ENCODE peak calls at places on chromosomes 4 and X, in four cellular contexts. I is cardiac fibroblast, Z is neuronal stem cell, F is fibroblast of the aortic adventitia. P is an unnamed sample.

GRCh38 chr4:138816883-138817282 is 198.7 kb upstream of the NOCT start:
- DNase-seq in I (no peak), F (no peak), Z (no peak), P (peak; percentile 28)

GRCh38 chr4:84433603-84434232 is 65.4 kb downstream of the NKX6-1 start:
- DNase-seq in I (no peak), Z (no peak), F (no peak), P (no peak)

GRCh38 chr4:177131736-177132135 is 177.9 kb upstream of the NEIL3 start:
- DNase-seq in I (peak; percentile 38), Z (no peak), F (no peak), P (no peak)

GRCh38 chrX:57771689-57772088 is 91.6 kb upstream of the NLRP2B start:
- DNase-seq in I (peak; percentile 71), Z (no peak), F (no peak), P (no peak)

GRCh38 chrX:53287493-53288138 is 6.2 kb upstream of the IQSEC2 start:
- DNase-seq in Z (no peak), I (peak; percentile 47), F (peak; percentile 57), P (peak; percentile 40)

GRCh38 chr4:74308215-74308614 is at the start of gene EPGN:
- DNase-seq in Z (no peak), I (peak; percentile 34), F (no peak), P (peak; percentile 19)

GRCh38 chr4:113591982-113592381 is 169.6 kb downstream of the CAMK2D start:
- DNase-seq in F (peak; percentile 29), Z (no peak), I (no peak), P (peak; percentile 53)

GRCh38 chr4:55817691-55818090 is 1.9 kb upstream of the EXOC1L start:
- DNase-seq in Z (no peak), F (no peak), I (no peak), P (no peak)

GRCh38 chr4:77695769-77696168 is 90.1 kb downstream of the CXCL13 start:
- DNase-seq in I (peak; percentile 96), F (peak; percentile 91), Z (no peak), P (peak; percentile 97)

GRCh38 chrX:41912922-41913321 is 10.4 kb downstream of the CASK start:
- DNase-seq in I (no peak), F (no peak), Z (no peak), P (no peak)

GRCh38 chr4:82746705-82747567 is 51.7 kb downstream of the SCD5 start:
- DNase-seq in F (no peak), I (no peak), Z (no peak), P (no peak)

GRCh38 chrX:40420899-40421729 is 159.7 kb upstream of the ATP6AP2 start:
- DNase-seq in I (peak; percentile 3), Z (no peak), F (peak; percentile 6), P (peak; percentile 20)

GRCh38 chr4:169253904-169254303 is 16.9 kb downstream of the SH3RF1 start:
- DNase-seq in I (peak; percentile 81), Z (no peak), F (peak; percentile 82), P (peak; percentile 90)

GRCh38 chrX:122196338-122196737 is 987.7 kb upstream of the GRIA3 start:
- DNase-seq in Z (no peak), I (no peak), F (no peak), P (no peak)

GRCh38 chr4:3271131-3271530 is 21.7 kb upstream of the RGS12 start:
- DNase-seq in F (no peak), I (no peak), Z (no peak), P (no peak)

DNA sequence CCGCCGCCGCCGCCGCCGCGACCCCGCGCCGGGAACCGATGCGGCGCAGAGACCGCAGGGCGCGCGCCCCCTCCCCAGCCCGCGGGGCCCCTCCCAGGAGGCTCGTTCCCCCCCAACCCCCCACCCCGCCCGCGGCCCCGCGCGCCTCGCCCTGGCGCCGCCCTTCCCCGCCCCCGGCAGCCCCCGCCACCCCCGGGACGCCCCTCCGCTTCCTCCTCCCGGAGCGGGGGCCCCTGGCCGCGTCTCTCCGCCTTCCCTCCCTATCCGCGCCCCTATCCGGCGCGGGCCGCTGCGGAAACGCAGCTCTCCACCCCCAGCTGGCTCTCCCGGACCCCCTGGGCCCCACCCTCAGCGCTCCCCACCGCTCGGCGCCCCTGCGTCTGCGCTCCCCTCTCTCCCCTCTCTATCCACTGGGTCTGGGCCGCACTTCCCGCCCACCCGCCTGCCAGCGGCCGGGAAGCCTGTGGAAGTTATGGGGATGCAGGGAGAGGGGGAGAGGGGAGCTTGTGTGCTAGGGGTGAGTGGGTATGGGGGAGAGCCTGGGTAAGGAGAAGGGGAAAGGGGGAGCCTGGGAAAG is at the start of gene TMEM271:
- DNase-seq in I (no peak), F (no peak), Z (no peak), P (no peak)
- H3K4me3 ChIP-seq in I (no peak within 1 kb of the TSS), F (no peak within 1 kb of the TSS), Z (no peak within 1 kb of the TSS), P (no peak within 1 kb of the TSS)

DNA sequence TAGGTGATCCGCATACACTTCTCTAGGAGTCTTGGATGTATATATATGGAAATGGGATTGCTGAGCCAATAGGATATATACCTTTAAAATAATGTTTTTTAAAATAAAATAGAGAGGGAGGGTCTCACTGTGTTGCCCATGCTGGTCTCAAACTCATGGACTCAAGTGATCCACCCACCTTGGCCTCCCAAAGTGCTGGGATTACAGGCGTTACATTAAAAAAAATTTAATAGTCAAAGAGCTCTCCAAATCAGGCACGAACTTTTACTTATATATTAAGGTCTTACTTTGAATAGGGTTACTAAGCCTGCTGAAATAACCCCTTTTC is 109.0 kb downstream of the GNL3L start:
- DNase-seq in F (no peak), I (no peak), Z (no peak), P (no peak)
- H3K4me3 ChIP-seq in F (peak overlapping the region; percentile 29), I (peak overlapping the region; percentile 55), Z (no peak overlapping the region), P (peak overlapping the region; percentile 62)

GRCh38 chrX:154372612-154373022 is 1.8 kb downstream of the FLNA start:
- DNase-seq in I (peak; percentile 60), Z (no peak), F (no peak), P (no peak)
- H3K4me3 ChIP-seq in I (peak overlapping the region; percentile 63), Z (no peak overlapping the region), F (peak overlapping the region; percentile 66), P (no peak overlapping the region)

GRCh38 chrX:72131317-72132294 is at the start of gene RTL5:
- DNase-seq in I (peak; percentile 70), F (peak; percentile 84), Z (peak; percentile 78), P (peak; percentile 87)
- H3K4me3 ChIP-seq in I (peak within 1 kb of the TSS; percentile 38), F (peak within 1 kb of the TSS; percentile 63), Z (peak within 1 kb of the TSS; percentile 83), P (peak within 1 kb of the TSS; percentile 55)

GRCh38 chrX:119150163-119151135 is 22.8 kb upstream of the KIAA1210 start:
- DNase-seq in Z (no peak), F (no peak), I (no peak), P (no peak)
- H3K4me3 ChIP-seq in Z (no peak overlapping the region), F (no peak overlapping the region), I (no peak overlapping the region), P (no peak overlapping the region)

GRCh38 chr4:158169516-158169915 is 3.3 kb downstream of the GASK1B start:
- DNase-seq in F (peak; percentile 41), I (peak; percentile 48), Z (no peak), P (no peak)
- H3K4me3 ChIP-seq in F (peak overlapping the region; percentile 73), I (peak overlapping the region; percentile 67), Z (no peak overlapping the region), P (peak overlapping the region; percentile 59)

GRCh38 chr4:76420901-76421581 is at the start of gene CCDC158:
- DNase-seq in F (no peak), Z (no peak), I (no peak), P (no peak)
- H3K4me3 ChIP-seq in F (peak within 1 kb of the TSS; percentile 57), Z (no peak within 1 kb of the TSS), I (peak within 1 kb of the TSS; percentile 46), P (peak within 1 kb of the TSS; percentile 50)

GRCh38 chr4:10715135-10715534 is 30.6 kb upstream of the CLNK start:
- DNase-seq in Z (no peak), F (no peak), I (no peak), P (no peak)
- H3K4me3 ChIP-seq in Z (no peak overlapping the region), F (no peak overlapping the region), I (no peak overlapping the region), P (no peak overlapping the region)